ENCODE peak calls at places on chromosome X, in five cellular contexts. J is CD8-positive, alpha-beta memory T cell; M is cardiac muscle cell; G is endothelial cell of umbilical vein; Y is right cardiac atrium. E is an unnamed sample. For H3K4me1 and H3K9me3, the result is how much of the 10 kb centered on the place peaks cover.

GRCh38 chrX:23752740-23753435 is 9.8 kb upstream of the ACOT9 start:
- DNase-seq in G (peak), M (peak), Y (no peak), J (no peak), E (no peak)

GRCh38 chrX:45537936-45538335 is 337.3 kb upstream of the DIPK2B start:
- DNase-seq in M (peak), Y (no peak), J (no peak), G (no peak), E (no peak)

GRCh38 chrX:119512145-119512800 is 44.0 kb downstream of the SLC25A5 start:
- DNase-seq in G (peak), J (no peak), Y (peak), M (peak), E (no peak)

GRCh38 chrX:130086414-130087207 is 23.7 kb downstream of the ELF4 start:
- DNase-seq in G (no peak), Y (no peak), M (no peak), J (peak), E (no peak)

GRCh38 chrX:35622601-35623000 is 175.5 kb upstream of the MAGEB16 start:
- DNase-seq in M (no peak), G (no peak), J (no peak), Y (no peak), E (no peak)

GRCh38 chrX:154369453-154370299 is 4.8 kb downstream of the FLNA start:
- DNase-seq in G (peak), M (peak), J (peak), Y (peak), E (no peak)

GRCh38 chrX:138708268-138708667 is 3.2 kb downstream of the FGF13 start:
- DNase-seq in G (no peak), J (no peak), Y (no peak), M (no peak), E (no peak)

GRCh38 chrX:67717571-67717970 is 173.8 kb downstream of the AR start:
- DNase-seq in J (no peak), G (no peak), M (no peak), Y (peak), E (no peak)

GRCh38 chrX:71989768-71990167 is 79.1 kb downstream of the NHSL2 start:
- DNase-seq in G (no peak), J (no peak), M (peak), Y (peak), E (no peak)

GRCh38 chrX:8672176-8672575 is 59.8 kb downstream of the ANOS1 start:
- DNase-seq in M (no peak), J (no peak), G (no peak), Y (no peak), E (no peak)

GRCh38 chrX:63350551-63350950 is 581 bp downstream of the SPIN4 start:
- DNase-seq in G (peak), J (peak), M (peak), Y (peak), E (no peak)

GRCh38 chrX:44903107-44903506 is 30.1 kb downstream of the KDM6A start:
- DNase-seq in M (peak), Y (no peak), G (peak), J (no peak), E (no peak)

GRCh38 chrX:103275947-103276567 is 493 bp downstream of the TCEAL5 start:
- DNase-seq in Y (peak), J (no peak), M (no peak), G (no peak), E (no peak)

GRCh38 chrX:72005046-72005445 is 94.4 kb downstream of the NHSL2 start:
- DNase-seq in M (no peak), Y (no peak), G (no peak), J (no peak), E (no peak)

GRCh38 chrX:130020661-130021324 is 38.4 kb downstream of the BCORL1 start:
- DNase-seq in Y (no peak), G (no peak), M (no peak), J (no peak), E (no peak)

GRCh38 chrX:15718283-15718970 is 19.6 kb upstream of the CA5B start:
- DNase-seq in J (no peak), Y (no peak), G (no peak), M (no peak), E (no peak)

GRCh38 chrX:10483191-10483808 is 137.1 kb downstream of the MID1 start:
- DNase-seq in J (no peak), Y (peak), M (peak), G (peak), E (no peak)

GRCh38 chrX:150649096-150649870 is 43.9 kb upstream of the MTMR1 start:
- DNase-seq in M (peak), Y (peak), G (peak), J (no peak), E (no peak)

GRCh38 chrX:153304988-153305736 is 16.4 kb downstream of the PNMA6F start:
- DNase-seq in Y (no peak), G (no peak), M (no peak), J (no peak), E (no peak)

GRCh38 chrX:344371-344901 is 25.8 kb upstream of the GTPBP6 start:
- DNase-seq in J (no peak), G (no peak), Y (peak), M (no peak), E (no peak)

GRCh38 chrX:57104921-57105398 is 16.4 kb downstream of the SPIN2B start:
- DNase-seq in Y (no peak), J (no peak), M (no peak), G (no peak), E (no peak)
- H3K4me1 ChIP-seq in Y (under half), J (under half), M (under half), G (under half), E (under half)

GRCh38 chrX:19740744-19741143 is 146.7 kb downstream of the SH3KBP1 start:
- DNase-seq in J (no peak), Y (no peak), M (no peak), G (no peak), E (no peak)
- H3K9me3 ChIP-seq in J (under half), Y (under half), M (under half), G (under half), E (under half)

GRCh38 chrX:2692221-2693122 is 1.4 kb downstream of the CD99 start:
- DNase-seq in Y (peak), M (peak), G (peak), J (no peak), E (no peak)
- H3K4me1 ChIP-seq in Y (under half), M (under half), G (under half), J (under half), E (under half)

DNA sequence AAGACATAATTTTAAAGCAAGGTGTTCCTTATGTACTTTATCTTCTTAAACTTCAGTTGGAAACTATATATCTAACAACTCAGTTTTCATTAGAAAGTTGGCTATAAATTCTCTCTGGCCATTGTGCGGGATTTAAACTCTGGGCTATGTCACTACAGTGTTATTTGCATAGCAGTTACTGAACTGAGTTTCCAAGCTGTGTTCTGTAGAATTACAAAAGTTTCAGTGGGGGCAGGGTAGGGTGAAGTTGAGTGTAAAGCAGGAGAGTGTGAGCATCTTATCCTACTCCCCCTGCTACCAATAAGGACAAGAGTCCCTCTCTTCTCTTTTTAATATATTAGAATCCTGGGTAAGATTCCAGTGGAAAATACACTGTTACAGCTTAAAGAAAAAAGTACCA is 254.5 kb upstream of the SLITRK2 start:
- DNase-seq in Y (no peak), J (no peak), M (no peak), G (no peak), E (no peak)
- H3K9me3 ChIP-seq in Y (under half), J (under half), M (under half), G (under half), E (under half)

GRCh38 chrX:124348152-124348551 is 1.8 kb downstream of the SH2D1A start:
- DNase-seq in M (no peak), G (no peak), Y (no peak), J (no peak), E (no peak)
- H3K4me1 ChIP-seq in M (under half), G (under half), Y (under half), J (under half), E (under half)